ENCODE peak calls at places on chromosomes 12 and 14, in seven cellular contexts. Q is mesendoderm, T is IMR-90, D is neuronal stem cell, X is H9, U is H1, I is trophoblast cell. Z is an unnamed sample.

GRCh38 chr12:50276912-50277671 is 6.2 kb downstream of the LIMA1 start:
- DNase-seq in X (no peak), T (peak), D (no peak), Q (no peak), U (no peak), I (peak), Z (no peak)

GRCh38 chr12:26971963-26972362 is 33.7 kb downstream of the FGFR1OP2 start:
- DNase-seq in D (no peak), I (no peak), U (no peak), X (no peak), Q (no peak), T (no peak), Z (no peak)

GRCh38 chr14:89588016-89588415 is 171.0 kb upstream of the FOXN3 start:
- DNase-seq in T (no peak), U (no peak), D (no peak), X (no peak), Q (no peak), I (no peak), Z (no peak)

GRCh38 chr14:23068792-23069412 is 11.6 kb upstream of the CDH24 start:
- DNase-seq in X (peak), U (peak), I (peak), D (peak), T (peak), Q (peak), Z (peak)

GRCh38 chr14:105046891-105047282 is 18.3 kb downstream of the GPR132 start:
- DNase-seq in Q (no peak), I (no peak), D (no peak), U (no peak), X (no peak), T (no peak), Z (no peak)

GRCh38 chr12:92208613-92209121 is 63.0 kb upstream of the BTG1 start:
- DNase-seq in Q (peak), D (no peak), I (peak), T (peak), X (no peak), U (no peak), Z (peak)

GRCh38 chr12:130076752-130077151 is 85.5 kb upstream of the FZD10 start:
- DNase-seq in X (no peak), D (no peak), Q (peak), I (no peak), U (no peak), T (no peak), Z (no peak)

GRCh38 chr14:60655898-60656754 is 6.8 kb upstream of the SIX1 start:
- DNase-seq in I (no peak), X (peak), U (no peak), Q (peak), T (peak), D (peak), Z (peak)

GRCh38 chr14:31510222-31510621 is 22.4 kb upstream of the GPR33 start:
- DNase-seq in I (peak), U (no peak), X (no peak), T (peak), D (no peak), Q (peak), Z (peak)

GRCh38 chr14:54730156-54730961 is 163.4 kb downstream of the SAMD4A start:
- DNase-seq in X (no peak), I (peak), D (no peak), T (peak), Q (no peak), U (no peak), Z (peak)

GRCh38 chr14:89252887-89253532 is 164.0 kb downstream of the FOXN3 start:
- DNase-seq in U (peak), D (no peak), T (peak), X (peak), I (peak), Q (peak), Z (no peak)

GRCh38 chr12:5317556-5317955 is 114.4 kb upstream of the NTF3 start:
- DNase-seq in D (no peak), X (no peak), U (no peak), T (peak), Q (no peak), I (no peak), Z (no peak)

GRCh38 chr14:105071942-105072341 is 6.7 kb upstream of the GPR132 start:
- DNase-seq in D (no peak), I (no peak), Q (no peak), U (no peak), T (no peak), X (no peak), Z (no peak)

GRCh38 chr12:67534671-67535070 is 113.9 kb upstream of the DYRK2 start:
- DNase-seq in X (no peak), T (peak), I (no peak), Q (no peak), U (no peak), D (no peak), Z (peak)

GRCh38 chr12:117863004-117863709 is 105.6 kb downstream of the KSR2 start:
- DNase-seq in U (no peak), Q (no peak), I (no peak), X (no peak), D (no peak), T (no peak), Z (no peak)

GRCh38 chr14:101926085-101926484 is 38.3 kb upstream of the DYNC1H1 start:
- DNase-seq in Q (no peak), I (no peak), D (no peak), U (no peak), T (no peak), X (no peak), Z (no peak)

GRCh38 chr14:97642631-97643030 is 845.4 kb downstream of the VRK1 start:
- DNase-seq in T (no peak), D (no peak), X (no peak), I (no peak), U (no peak), Q (no peak), Z (no peak)

GRCh38 chr12:97148941-97149559 is 242.0 kb downstream of the NEDD1 start:
- DNase-seq in D (no peak), X (peak), T (peak), Q (peak), U (peak), I (peak), Z (peak)

DNA sequence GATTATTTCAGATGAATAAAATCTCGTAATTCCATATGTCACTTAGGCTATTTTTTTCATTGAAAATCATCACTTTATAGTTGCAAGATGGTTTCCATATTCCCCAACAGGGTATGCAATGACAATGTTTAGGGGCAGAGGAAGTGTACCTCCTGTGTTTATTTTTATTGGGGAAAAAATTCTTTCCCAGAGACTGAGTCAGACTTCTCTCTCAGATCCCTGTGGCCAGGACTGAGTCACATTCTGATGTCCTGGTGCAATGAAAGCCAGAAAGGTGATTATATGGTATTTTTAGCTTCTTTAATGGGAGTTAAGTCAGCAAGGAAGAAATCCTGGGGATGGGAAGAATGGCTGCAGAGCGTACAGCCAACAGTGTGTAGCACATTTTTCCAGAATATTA is 196.9 kb upstream of the ALG10 start:
- DNase-seq in D (no peak), Q (no peak), I (no peak), U (no peak), T (no peak), X (no peak), Z (no peak)
- H3K18ac ChIP-seq in D (no peak), Q (no peak), I (no peak), U (no peak), T (no peak), X (no peak), Z (no peak)

DNA sequence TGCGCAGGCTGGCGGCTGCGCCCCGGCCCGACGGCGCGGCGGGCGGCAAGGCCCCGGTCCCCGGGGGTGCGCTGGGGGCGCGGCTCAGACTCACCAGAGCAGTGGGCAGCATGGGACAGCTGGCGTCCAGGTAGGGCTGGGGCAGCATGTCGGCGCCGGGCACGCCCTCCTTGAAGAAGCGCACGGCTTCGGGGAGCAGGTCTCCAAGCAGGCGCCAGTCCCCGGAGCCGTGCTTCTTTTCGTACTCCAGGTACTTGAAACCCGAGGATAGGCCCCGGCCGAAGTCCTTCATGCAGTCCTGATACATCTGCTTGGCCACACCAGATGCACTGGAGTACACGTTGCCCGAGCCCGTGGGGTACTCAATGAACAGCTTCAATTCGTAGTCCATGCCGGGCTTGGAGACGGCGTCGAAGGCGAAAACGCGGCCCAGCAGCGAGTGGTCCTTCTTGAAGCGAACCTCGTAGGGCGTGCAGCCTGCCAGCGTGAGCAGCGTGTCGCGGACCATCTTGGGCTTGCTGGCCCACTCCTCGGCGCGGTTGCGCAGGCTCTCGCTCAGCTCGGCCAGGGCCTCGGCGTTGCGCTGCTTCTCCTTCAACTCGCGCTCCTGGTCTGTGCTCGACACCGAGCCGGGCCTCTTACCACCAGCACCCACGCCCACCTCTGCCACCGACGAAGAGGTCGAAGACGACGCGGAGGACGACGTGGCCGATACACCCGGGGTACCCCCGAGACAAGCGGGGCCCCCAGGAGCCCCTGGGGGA is 2.2 kb downstream of the IRF2BPL start:
- DNase-seq in D (peak), X (no peak), T (peak), U (no peak), Q (peak), I (peak), Z (peak)
- H4K8ac ChIP-seq in D (peak), X (no peak), T (peak), U (peak), Q (no peak), I (peak), Z (peak)

GRCh38 chr12:107108995-107109508 is 15.7 kb upstream of the CRY1 start:
- DNase-seq in D (no peak), I (no peak), X (no peak), U (no peak), T (no peak), Q (no peak), Z (no peak)

GRCh38 chr12:107105410-107105703 is 12.0 kb upstream of the CRY1 start:
- DNase-seq in T (no peak), Q (no peak), X (no peak), D (no peak), U (no peak), I (no peak), Z (no peak)

GRCh38 chr12:107109726-107110518 is 16.6 kb upstream of the CRY1 start:
- DNase-seq in U (no peak), X (no peak), T (no peak), Q (no peak), I (peak), D (no peak), Z (no peak)

GRCh38 chr12:107106241-107107025 is 13.1 kb upstream of the CRY1 start:
- DNase-seq in I (no peak), X (no peak), D (no peak), T (no peak), Q (no peak), U (no peak), Z (no peak)

GRCh38 chr12:107107381-107107780 is 14.0 kb upstream of the CRY1 start:
- DNase-seq in Q (no peak), D (no peak), T (no peak), U (no peak), X (no peak), I (no peak), Z (no peak)
- H3K18ac ChIP-seq in Q (peak), D (no peak), T (no peak), U (no peak), X (no peak), I (no peak), Z (no peak)

GRCh38 chr14:58517592-58517991 is 90.1 kb downstream of the KIAA0586 start:
- DNase-seq in D (no peak), X (no peak), I (no peak), U (no peak), Q (no peak), T (no peak), Z (no peak)
- H4K8ac ChIP-seq in D (no peak), X (no peak), I (no peak), U (no peak), Q (no peak), T (no peak), Z (no peak)

GRCh38 chr12:22415342-22416309 is 81.1 kb upstream of the ST8SIA1 start:
- DNase-seq in D (no peak), X (no peak), I (no peak), U (no peak), Q (no peak), T (no peak), Z (no peak)
- H3K18ac ChIP-seq in D (no peak), X (no peak), I (no peak), U (no peak), Q (no peak), T (no peak), Z (no peak)

GRCh38 chr14:68708343-68708742 is 84.5 kb downstream of the ZFP36L1 start:
- DNase-seq in Q (no peak), D (no peak), X (no peak), T (no peak), U (no peak), I (no peak), Z (no peak)

GRCh38 chr14:68703093-68703492 is 89.8 kb downstream of the ZFP36L1 start:
- DNase-seq in U (no peak), Q (no peak), D (no peak), X (no peak), I (peak), T (peak), Z (peak)

GRCh38 chr14:68707496-68707895 is 85.4 kb downstream of the ZFP36L1 start:
- DNase-seq in I (no peak), T (no peak), Q (no peak), U (no peak), D (no peak), X (no peak), Z (no peak)

GRCh38 chr14:68704736-68705720 is 87.8 kb downstream of the ZFP36L1 start:
- DNase-seq in X (no peak), I (no peak), U (no peak), Q (no peak), D (no peak), T (peak), Z (no peak)

DNA sequence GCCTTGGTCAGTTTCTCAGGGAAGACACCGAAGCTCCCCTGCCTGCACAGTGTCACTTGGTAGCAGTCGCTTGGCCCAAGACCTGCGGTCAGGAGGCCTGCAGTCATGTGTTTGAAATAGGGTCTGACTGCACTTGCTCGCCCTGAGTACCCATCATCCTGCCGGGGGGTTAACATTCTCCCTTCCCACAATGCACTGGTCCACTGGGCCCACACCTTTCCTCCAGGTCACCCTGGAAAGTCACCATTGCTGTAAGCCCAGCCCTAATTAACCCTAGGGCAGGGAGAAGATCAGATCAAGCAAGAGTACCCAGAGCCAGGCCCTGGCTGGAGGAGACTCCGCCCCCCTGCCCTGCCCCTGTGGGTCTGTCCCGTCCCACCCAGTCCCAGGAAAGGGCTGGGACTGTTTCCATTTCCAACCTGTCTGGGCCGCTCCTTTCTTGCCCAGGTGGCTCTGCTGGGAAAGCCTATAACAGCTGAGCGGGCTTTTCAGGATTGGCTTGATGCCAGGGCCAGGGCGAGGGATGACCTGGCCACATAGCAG is 87.1 kb downstream of the ZFP36L1 start:
- DNase-seq in X (peak), T (no peak), I (peak), Q (no peak), U (no peak), D (no peak), Z (no peak)
- H4K8ac ChIP-seq in X (no peak), T (no peak), I (no peak), Q (no peak), U (no peak), D (no peak), Z (peak)

GRCh38 chr12:109756457-109756856 is 42.8 kb downstream of the FAM222A start:
- DNase-seq in Q (no peak), I (no peak), X (no peak), U (no peak), T (no peak), D (no peak), Z (no peak)
- H3K18ac ChIP-seq in Q (no peak), I (no peak), X (no peak), U (no peak), T (no peak), D (no peak), Z (no peak)

DNA sequence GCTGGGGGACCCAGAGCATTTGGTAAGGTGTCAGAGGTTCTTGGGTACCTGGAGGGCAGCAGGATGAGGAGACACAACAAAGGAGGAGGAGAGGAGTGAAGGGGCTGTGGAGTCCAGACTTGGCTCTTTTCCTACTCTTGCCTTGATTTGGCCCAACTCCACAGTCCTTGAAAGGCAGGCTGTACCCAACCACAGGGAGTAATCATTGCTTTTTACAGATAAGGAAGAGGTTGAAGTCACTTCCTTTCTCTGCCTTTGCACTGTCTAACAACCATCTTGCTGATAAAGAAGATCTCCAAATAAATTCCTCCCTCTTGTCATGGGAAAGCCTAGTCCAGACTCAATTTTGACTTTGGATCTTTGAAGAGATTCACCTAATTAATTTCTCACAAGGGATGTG is 226.8 kb upstream of the HMGA2 start:
- DNase-seq in T (peak), U (no peak), Q (peak), I (no peak), D (no peak), X (no peak), Z (peak)
- H4K8ac ChIP-seq in T (peak), U (no peak), Q (no peak), I (no peak), D (no peak), X (no peak), Z (peak)

Z was measured in mesenchymal stem cell.